ENCODE peak calls at places on chromosomes 3 and 15, in six cellular contexts. D is cardiac fibroblast, J is astrocyte of the spinal cord, L is transverse colon, A is tibial nerve, T is progenitor cell of endocrine pancreas. B is an unnamed sample.

GRCh38 chr3:34183581-34184313 is 385.3 kb downstream of the PDCD6IP start:
- DNase-seq in T (no peak), D (no peak), L (no peak), A (no peak), J (no peak), B (no peak)

GRCh38 chr15:89888214-89888804 is 5.5 kb downstream of the AP3S2 start:
- DNase-seq in L (peak), D (peak), J (peak), T (no peak), A (no peak), B (no peak)

GRCh38 chr15:98442379-98442833 is 205.9 kb upstream of the IGF1R start:
- DNase-seq in A (peak), T (peak), J (peak), D (peak), L (peak), B (peak)

GRCh38 chr3:15007681-15008141 is 57.4 kb downstream of the MRPS25 start:
- DNase-seq in T (no peak), A (no peak), D (peak), L (no peak), J (peak), B (no peak)

GRCh38 chr15:70497661-70498060 is 265.7 kb downstream of the UACA start:
- DNase-seq in A (no peak), D (no peak), T (no peak), J (no peak), L (no peak), B (no peak)

GRCh38 chr3:5160926-5161858 is 26.3 kb upstream of the EDEM1 start:
- DNase-seq in T (no peak), A (no peak), J (peak), L (no peak), D (no peak), B (no peak)

GRCh38 chr15:66862878-66863335 is 160.9 kb downstream of the SMAD6 start:
- DNase-seq in L (peak), J (peak), D (peak), A (peak), T (peak), B (peak)

GRCh38 chr3:52844290-52844985 is 9.6 kb upstream of the MUSTN1 start:
- DNase-seq in T (no peak), A (no peak), L (no peak), D (no peak), J (no peak), B (no peak)

GRCh38 chr3:46860381-46861292 is 2.6 kb downstream of the MYL3 start:
- DNase-seq in J (no peak), L (no peak), A (peak), T (no peak), D (no peak), B (peak)

GRCh38 chr15:70526974-70527325 is 236.4 kb downstream of the UACA start:
- DNase-seq in T (no peak), A (no peak), D (no peak), L (no peak), J (no peak), B (no peak)

GRCh38 chr3:42410362-42410761 is at the start of gene LYZL4:
- DNase-seq in T (no peak), L (no peak), J (no peak), D (no peak), A (no peak), B (no peak)

GRCh38 chr3:84538597-84538996 is 420.2 kb upstream of the CADM2 start:
- DNase-seq in L (no peak), T (no peak), A (no peak), J (no peak), D (no peak), B (no peak)

GRCh38 chr3:149670742-149671492 is 13.1 kb upstream of the WWTR1 start:
- DNase-seq in T (no peak), L (no peak), J (no peak), D (no peak), A (no peak), B (no peak)

GRCh38 chr3:180804871-180805430 is 107.5 kb upstream of the FXR1 start:
- DNase-seq in J (peak), L (no peak), A (no peak), T (no peak), D (peak), B (peak)

GRCh38 chr15:80072285-80072684 is 12.8 kb downstream of the ZFAND6 start:
- DNase-seq in J (peak), D (peak), T (no peak), A (no peak), L (no peak), B (peak)

GRCh38 chr15:76576526-76577279 is 240.1 kb downstream of the ISL2 start:
- DNase-seq in L (peak), D (peak), J (peak), A (peak), T (no peak), B (no peak)

GRCh38 chr15:43941071-43941470 is 114.3 kb downstream of the WDR76 start:
- DNase-seq in T (no peak), L (no peak), J (no peak), D (no peak), A (no peak), B (no peak)

GRCh38 chr15:47801522-47801921 is 84.2 kb downstream of the SEMA6D start:
- DNase-seq in L (no peak), A (no peak), D (no peak), T (no peak), J (no peak), B (no peak)

GRCh38 chr3:11328196-11328945 is 56.2 kb downstream of the ATG7 start:
- DNase-seq in J (no peak), L (no peak), D (no peak), A (no peak), T (no peak), B (no peak)

GRCh38 chr3:14451844-14452533 is 49.6 kb downstream of the SLC6A6 start:
- DNase-seq in J (peak), L (peak), T (no peak), A (peak), D (peak), B (no peak)

GRCh38 chr3:183449391-183449790 is 21.0 kb upstream of the MCF2L2 start:
- DNase-seq in J (peak), A (no peak), D (peak), T (no peak), L (no peak), B (no peak)

GRCh38 chr3:155604126-155604525 is 140.7 kb downstream of the PLCH1 start:
- DNase-seq in L (no peak), J (no peak), T (no peak), D (no peak), A (no peak), B (no peak)

GRCh38 chr3:52218026-52218425 is 7.4 kb downstream of the TLR9 start:
- DNase-seq in J (no peak), T (no peak), D (no peak), A (no peak), L (no peak), B (no peak)

GRCh38 chr3:71376499-71376898 is 207.0 kb downstream of the FOXP1 start:
- DNase-seq in A (no peak), D (no peak), J (no peak), T (no peak), L (no peak), B (no peak)

GRCh38 chr3:184965639-184966430 is 153.9 kb downstream of the VPS8 start:
- DNase-seq in D (no peak), J (no peak), T (no peak), L (no peak), A (no peak), B (no peak)

GRCh38 chr3:171077261-171077660 is 50.7 kb upstream of the SLC2A2 start:
- DNase-seq in D (no peak), L (no peak), T (no peak), J (no peak), A (no peak), B (no peak)

GRCh38 chr15:41782486-41783271 is 8.4 kb downstream of the MAPKBP1 start:
- DNase-seq in L (no peak), D (no peak), T (no peak), J (no peak), A (no peak), B (no peak)

GRCh38 chr15:74242296-74242929 is 6.3 kb downstream of the CCDC33 start:
- DNase-seq in T (no peak), J (peak), L (no peak), A (no peak), D (peak), B (no peak)

GRCh38 chr3:33884204-33884561 is 85.8 kb downstream of the PDCD6IP start:
- DNase-seq in T (no peak), L (no peak), J (peak), D (peak), A (no peak), B (no peak)

GRCh38 chr15:25498835-25499234 is 60.0 kb upstream of the UBE3A start:
- DNase-seq in D (no peak), T (no peak), A (no peak), J (no peak), L (no peak), B (no peak)

GRCh38 chr3:179563298-179563934 is 690 bp downstream of the ACTL6A start:
- DNase-seq in J (peak), D (peak), T (peak), A (peak), L (peak), B (peak)

GRCh38 chr15:59074607-59075006 is 30.3 kb upstream of the CCNB2 start:
- DNase-seq in J (no peak), L (no peak), A (no peak), D (no peak), T (no peak), B (no peak)

GRCh38 chr15:84872009-84872900 is 12.2 kb upstream of the SLC28A1 start:
- DNase-seq in A (no peak), L (no peak), J (no peak), T (no peak), D (peak), B (no peak)

GRCh38 chr3:136659253-136659652 is 92.9 kb downstream of the STAG1 start:
- DNase-seq in J (peak), L (no peak), A (no peak), T (no peak), D (peak), B (no peak)

GRCh38 chr3:186200746-186201145 is 91.9 kb upstream of the ETV5 start:
- DNase-seq in L (no peak), J (no peak), A (no peak), T (no peak), D (no peak), B (no peak)

GRCh38 chr15:68499620-68500312 is 67.8 kb upstream of the ITGA11 start:
- DNase-seq in A (no peak), T (no peak), J (no peak), L (no peak), D (no peak), B (no peak)

GRCh38 chr15:83225449-83225848 is 17.8 kb upstream of the HDGFL3 start:
- DNase-seq in T (no peak), D (no peak), J (no peak), L (no peak), A (no peak), B (no peak)

GRCh38 chr3:101836907-101837598 is 12.3 kb upstream of the NFKBIZ start:
- DNase-seq in J (peak), T (no peak), A (no peak), L (no peak), D (peak), B (no peak)

DNA sequence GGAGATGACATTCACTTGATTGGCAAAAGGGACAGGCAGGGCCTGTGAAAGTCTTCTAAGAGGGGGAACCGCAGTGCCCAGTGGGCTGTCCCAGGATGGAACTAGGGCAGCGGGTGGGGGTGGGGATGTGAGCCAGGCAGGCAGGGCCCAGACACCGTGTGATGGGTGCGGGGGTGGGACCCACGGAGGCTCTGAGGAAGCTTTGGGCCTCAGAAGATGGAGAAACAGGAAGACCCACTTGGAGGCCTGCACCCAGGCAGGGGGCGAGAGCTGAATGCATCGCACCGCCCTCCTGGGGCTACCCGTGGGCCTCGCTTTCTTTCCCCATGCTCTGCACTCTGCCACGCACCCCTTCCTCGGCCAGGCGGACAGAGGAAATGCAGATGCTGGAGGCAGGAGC is 32.9 kb upstream of the ACAD9 start:
- DNase-seq in L (no peak), A (no peak), J (no peak), D (no peak), T (no peak), B (no peak)
- TF ChIP-seq CTCF in L (no peak), A (no peak), J (no peak), D (no peak), T (no peak), B (no peak)

GRCh38 chr3:69738291-69738690 is 973 bp upstream of the MITF start:
- DNase-seq in D (no peak), L (no peak), T (no peak), A (no peak), J (peak), B (no peak)

GRCh38 chr3:69735893-69736292 is 3.4 kb upstream of the MITF start:
- DNase-seq in J (no peak), L (no peak), T (no peak), A (no peak), D (no peak), B (no peak)

GRCh38 chr3:69738859-69739203 is 433 bp upstream of the MITF start:
- DNase-seq in T (no peak), J (no peak), D (no peak), L (no peak), A (no peak), B (no peak)

GRCh38 chr3:69739204-69740102 is at the start of gene MITF:
- DNase-seq in L (peak), A (peak), T (peak), J (peak), D (peak), B (peak)

GRCh38 chr3:69737396-69737795 is 1.9 kb upstream of the MITF start:
- DNase-seq in A (no peak), T (no peak), L (no peak), D (no peak), J (no peak), B (no peak)
- TF ChIP-seq CTCF in A (no peak), T (no peak), L (no peak), D (no peak), J (no peak), B (no peak)

GRCh38 chr15:72584006-72584405 is 70.5 kb upstream of the GOLGA6B start:
- DNase-seq in A (no peak), J (no peak), L (no peak), D (peak), T (no peak), B (no peak)

GRCh38 chr15:72590427-72590826 is 64.1 kb upstream of the GOLGA6B start:
- DNase-seq in T (no peak), J (no peak), L (no peak), D (no peak), A (no peak), B (no peak)

GRCh38 chr15:72585025-72585424 is 69.5 kb upstream of the GOLGA6B start:
- DNase-seq in T (no peak), L (no peak), J (no peak), A (no peak), D (no peak), B (no peak)

GRCh38 chr15:72588096-72588495 is 66.4 kb upstream of the GOLGA6B start:
- DNase-seq in L (no peak), A (no peak), D (no peak), J (no peak), T (no peak), B (no peak)

GRCh38 chr15:72585659-72586058 is 68.8 kb upstream of the GOLGA6B start:
- DNase-seq in L (no peak), A (no peak), T (no peak), D (peak), J (peak), B (no peak)
- TF ChIP-seq CTCF in L (no peak), A (no peak), T (no peak), D (peak), J (peak), B (no peak)

GRCh38 chr3:29310865-29311264 is 30.0 kb downstream of the RBMS3 start:
- DNase-seq in T (no peak), D (no peak), J (no peak), L (no peak), A (no peak), B (no peak)
- TF ChIP-seq CTCF in T (no peak), D (no peak), J (no peak), L (no peak), A (no peak), B (no peak)

GRCh38 chr3:191414286-191414685 is 46.7 kb upstream of the PYDC2 start:
- DNase-seq in D (no peak), L (no peak), T (no peak), A (no peak), J (no peak), B (no peak)

GRCh38 chr3:191412764-191413163 is 48.2 kb upstream of the PYDC2 start:
- DNase-seq in A (no peak), T (no peak), D (peak), J (peak), L (no peak), B (peak)

GRCh38 chr3:191417457-191417729 is 43.6 kb upstream of the PYDC2 start:
- DNase-seq in A (no peak), T (no peak), J (no peak), D (no peak), L (no peak), B (no peak)

GRCh38 chr3:191415566-191415965 is 45.4 kb upstream of the PYDC2 start:
- DNase-seq in A (no peak), L (no peak), J (no peak), D (no peak), T (no peak), B (no peak)

DNA sequence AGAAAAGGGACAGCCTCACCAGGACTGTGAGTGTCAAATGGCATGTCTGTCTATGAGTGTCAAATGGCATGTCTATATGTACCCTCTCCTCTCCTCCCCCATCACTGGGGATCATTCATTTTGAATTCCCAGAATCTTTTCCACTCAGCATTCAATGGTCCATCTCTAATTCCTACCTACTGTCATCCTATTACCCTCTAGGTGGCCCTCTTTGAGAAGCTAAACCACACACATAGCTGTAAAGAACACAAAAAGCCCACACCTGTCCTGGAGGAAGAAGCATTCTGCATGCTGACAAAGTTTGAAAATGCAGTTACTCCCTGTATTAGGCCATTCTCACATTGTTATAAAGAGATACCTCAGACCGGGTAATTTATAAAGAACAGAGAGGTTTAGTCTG is 46.2 kb upstream of the PYDC2 start:
- DNase-seq in T (no peak), D (no peak), L (no peak), A (no peak), J (no peak), B (no peak)
- TF ChIP-seq CTCF in T (no peak), D (no peak), L (no peak), A (no peak), J (no peak), B (no peak)

DNA sequence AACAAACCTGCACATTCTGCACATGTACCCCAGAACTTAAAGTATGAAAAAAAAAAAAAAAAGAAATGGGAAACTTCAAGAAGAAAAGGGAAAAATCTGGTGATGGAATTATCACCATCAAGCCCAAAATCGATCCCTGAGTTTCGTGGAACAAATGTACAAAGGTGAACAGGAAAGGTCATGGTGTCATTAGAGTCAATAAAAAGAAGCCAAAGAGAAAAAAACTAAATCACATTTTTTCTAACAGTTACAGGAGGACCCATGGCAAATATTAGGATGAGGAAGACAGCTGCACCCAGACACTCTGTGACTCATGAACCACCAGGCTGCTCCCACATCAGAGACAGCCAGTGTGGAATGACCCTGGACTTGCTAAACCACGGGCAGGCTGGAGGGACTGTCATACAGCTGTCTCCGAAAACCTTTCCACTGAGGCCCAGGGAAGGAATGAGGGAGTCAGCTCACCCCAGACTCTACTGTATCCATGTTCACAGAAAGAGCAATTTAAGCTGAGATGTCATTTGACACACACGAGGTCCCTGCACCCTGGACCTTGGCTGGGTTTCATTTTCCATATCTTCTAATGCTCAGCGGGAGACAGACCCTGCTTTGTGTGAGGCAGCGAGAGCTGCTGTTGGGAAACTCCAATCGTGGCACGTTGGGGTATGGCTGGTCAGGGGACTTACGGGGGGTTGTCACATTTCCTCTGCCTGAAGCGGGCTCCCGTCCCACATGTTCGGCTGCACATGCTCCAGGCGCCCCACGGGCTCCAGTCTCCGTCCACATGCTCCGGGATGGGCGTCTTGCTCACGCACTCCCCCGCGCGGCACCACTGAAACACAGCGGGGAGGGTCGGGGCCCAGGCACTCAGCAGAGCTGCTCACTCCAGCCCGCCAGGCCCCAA is 210.2 kb downstream of the ADAMTS17 start:
- DNase-seq in J (peak), D (peak), A (no peak), L (peak), T (no peak), B (no peak)
- TF ChIP-seq CTCF in J (peak), D (peak), A (peak), L (peak), T (peak), B (no peak)

GRCh38 chr3:107846282-107846852 is 244.5 kb downstream of the CD47 start:
- DNase-seq in T (peak), D (peak), L (peak), J (peak), A (peak), B (peak)

GRCh38 chr3:107848516-107848915 is 242.3 kb downstream of the CD47 start:
- DNase-seq in T (no peak), A (no peak), J (no peak), L (no peak), D (no peak), B (no peak)

GRCh38 chr3:107850681-107851080 is 240.2 kb downstream of the CD47 start:
- DNase-seq in A (no peak), D (no peak), L (no peak), T (no peak), J (no peak), B (no peak)

GRCh38 chr3:107845355-107846281 is 245.2 kb downstream of the CD47 start:
- DNase-seq in D (peak), L (no peak), J (no peak), A (no peak), T (no peak), B (no peak)

GRCh38 chr3:107847791-107848190 is 243.0 kb downstream of the CD47 start:
- DNase-seq in A (no peak), L (no peak), J (no peak), D (no peak), T (no peak), B (no peak)
- TF ChIP-seq CTCF in A (no peak), L (no peak), J (no peak), D (no peak), T (no peak), B (no peak)

GRCh38 chr15:31366169-31366734 is 39.6 kb downstream of the KLF13 start:
- DNase-seq in A (peak), T (no peak), J (no peak), L (peak), D (peak), B (no peak)
- TF ChIP-seq CTCF in A (no peak), T (no peak), J (no peak), L (no peak), D (peak), B (no peak)